ENCODE peak calls at places on chromosomes 4 and X, in four cellular contexts. U is H1, Q is HepG2, X is GM12878. N is an unnamed sample.

GRCh38 chr4:42638993-42639392 is 17.9 kb downstream of the ATP8A1 start:
- DNase-seq in U (no peak), Q (no peak), X (peak), N (no peak)

GRCh38 chr4:8308144-8308543 is 38.6 kb downstream of the HTRA3 start:
- DNase-seq in U (no peak), Q (no peak), X (no peak), N (no peak)

GRCh38 chr4:76178296-76178695 is 30.1 kb upstream of the NUP54 start:
- DNase-seq in U (no peak), Q (no peak), X (no peak), N (no peak)

GRCh38 chr4:184146951-184147350 is 70.7 kb downstream of the ENPP6 start:
- DNase-seq in U (no peak), Q (no peak), X (no peak), N (no peak)

GRCh38 chrX:19964017-19964710 is 26.7 kb downstream of the BCLAF3 start:
- DNase-seq in U (no peak), Q (no peak), X (no peak), N (no peak)

GRCh38 chr4:47543331-47543730 is 58.3 kb downstream of the ATP10D start:
- DNase-seq in U (no peak), Q (no peak), X (no peak), N (no peak)

GRCh38 chrX:115948018-115948923 is 222.3 kb upstream of the AGTR2 start:
- DNase-seq in U (no peak), Q (peak), X (peak), N (peak)

GRCh38 chr4:85149656-85150055 is 183.2 kb upstream of the WDFY3 start:
- DNase-seq in U (no peak), Q (no peak), X (no peak), N (no peak)

GRCh38 chr4:39466747-39467146 is 7.9 kb downstream of the LIAS start:
- DNase-seq in U (no peak), Q (no peak), X (no peak), N (no peak)

GRCh38 chrX:10038585-10038984 is 71.4 kb downstream of the CLDN34 start:
- DNase-seq in U (no peak), Q (peak), X (no peak), N (no peak)
- TF ChIP-seq SP1 in U (no peak), Q (no peak), X (no peak), N (no peak)

GRCh38 chr4:142743071-142743825 is 102.9 kb downstream of the INPP4B start:
- DNase-seq in U (no peak), Q (no peak), X (no peak), N (no peak)
- TF ChIP-seq SUZ12 in U (no peak), Q (no peak), X (no peak), N (no peak)

GRCh38 chrX:48475774-48476577 is at the start of gene FTSJ1:
- DNase-seq in U (peak), Q (peak), X (peak), N (peak)
- TF ChIP-seq SP1 in U (no peak), Q (no peak), X (no peak), N (no peak)

GRCh38 chr4:112895785-112896184 is 153.7 kb upstream of the ANK2 start:
- DNase-seq in U (no peak), Q (no peak), X (peak), N (no peak)
- TF ChIP-seq SUZ12 in U (no peak), Q (no peak), X (no peak), N (no peak)

DNA sequence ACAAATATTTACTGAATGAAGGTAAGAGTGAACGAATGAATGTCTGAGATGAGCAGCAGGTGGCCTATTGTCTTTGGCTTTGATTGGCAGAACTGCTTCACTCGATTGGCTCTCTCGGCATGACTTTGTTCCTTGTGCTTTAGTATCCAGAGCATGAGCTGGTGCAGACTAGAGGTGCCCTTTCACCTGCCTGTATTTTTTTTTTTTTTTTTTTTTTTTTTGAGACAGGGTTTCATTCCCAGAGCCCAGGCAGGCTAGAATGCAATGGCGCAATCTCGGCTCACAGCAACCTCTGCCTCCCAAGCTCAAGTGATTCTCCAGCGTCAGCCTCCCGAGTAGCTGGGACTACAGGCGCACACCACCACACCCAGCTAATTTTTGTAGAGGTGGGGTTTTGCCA is 38.9 kb downstream of the SRPX2 start:
- DNase-seq in U (no peak), Q (peak), X (no peak), N (no peak)
- TF ChIP-seq SP1 in U (no peak), Q (no peak), X (no peak), N (no peak)

GRCh38 chr4:123746981-123747380 is 350.4 kb downstream of the SPRY1 start:
- DNase-seq in U (no peak), Q (no peak), X (no peak), N (no peak)
- TF ChIP-seq SUZ12 in U (no peak), Q (no peak), X (no peak), N (no peak)

GRCh38 chr4:148441624-148441985 is 609 bp downstream of the NR3C2 start:
- DNase-seq in U (no peak), Q (no peak), X (no peak), N (peak)
- TF ChIP-seq SP1 in U (no peak), Q (no peak), X (no peak), N (no peak)

GRCh38 chr4:761739-762138 is 56.1 kb downstream of the PCGF3 start:
- DNase-seq in U (no peak), Q (no peak), X (no peak), N (no peak)

GRCh38 chr4:762211-763190 is 56.9 kb downstream of the PCGF3 start:
- DNase-seq in U (no peak), Q (peak), X (no peak), N (peak)

GRCh38 chr4:763191-763810 is 57.7 kb downstream of the PCGF3 start:
- DNase-seq in U (no peak), Q (no peak), X (no peak), N (no peak)

GRCh38 chr4:764405-765169 is 59.0 kb downstream of the PCGF3 start:
- DNase-seq in U (no peak), Q (no peak), X (no peak), N (no peak)

DNA sequence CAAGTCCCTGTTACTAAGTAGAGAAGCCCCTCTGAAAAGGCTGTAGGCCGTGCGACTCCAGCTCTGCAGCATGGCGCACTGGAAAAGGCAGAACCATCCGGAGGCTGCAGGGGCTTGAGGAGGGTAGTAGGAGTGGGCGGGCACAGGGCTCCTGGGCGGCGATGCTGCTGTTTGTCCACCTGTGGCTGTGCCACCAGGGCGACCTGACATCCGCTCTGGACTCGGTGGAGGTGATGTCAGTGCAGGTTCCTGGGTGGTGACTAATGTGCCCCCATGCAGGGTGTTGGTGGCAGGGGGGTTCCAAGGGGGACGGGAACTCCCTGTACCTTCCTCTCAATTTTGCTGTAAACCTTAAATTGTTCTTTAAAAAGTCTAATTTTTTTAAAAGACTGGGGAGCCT is 58.3 kb downstream of the PCGF3 start:
- DNase-seq in U (no peak), Q (no peak), X (no peak), N (no peak)
- TF ChIP-seq SUZ12 in U (no peak), Q (no peak), X (no peak), N (no peak)

GRCh38 chr4:1008840-1009646 is 2.4 kb upstream of the FGFRL1 start:
- DNase-seq in U (no peak), Q (no peak), X (no peak), N (no peak)
- TF ChIP-seq SP1 in U (no peak), Q (no peak), X (no peak), N (no peak)

GRCh38 chr4:13483142-13484044 is 747 bp downstream of the RAB28 start:
- DNase-seq in U (no peak), Q (peak), X (no peak), N (peak)
- TF ChIP-seq SUZ12 in U (peak), Q (no peak), X (no peak), N (no peak)

N was measured in HEK293T.